ENCODE peak calls at places on chromosome 13, in four cellular contexts. One of them, this sample, is unnamed.

GRCh38 chr13:101838305-101838835 is 385.9 kb downstream of the ITGBL1 start:
- DNase-seq in PC-3: peak
- DNase-seq in uterus: no peak
- DNase-seq in esophagus muscularis mucosa: no peak
- DNase-seq in this sample: no peak

GRCh38 chr13:48586591-48587103 is 53.8 kb upstream of the RCBTB2 start:
- DNase-seq in uterus: peak
- DNase-seq in esophagus muscularis mucosa: peak
- DNase-seq in PC-3: no peak
- DNase-seq in this sample: peak

GRCh38 chr13:48562296-48563066 is 29.6 kb upstream of the RCBTB2 start:
- DNase-seq in esophagus muscularis mucosa: peak
- DNase-seq in PC-3: peak
- DNase-seq in uterus: no peak
- DNase-seq in this sample: no peak

GRCh38 chr13:109096101-109096500 is 466.7 kb downstream of the MYO16 start:
- DNase-seq in uterus: no peak
- DNase-seq in esophagus muscularis mucosa: no peak
- DNase-seq in PC-3: no peak
- DNase-seq in this sample: no peak

GRCh38 chr13:113544896-113545295 is 39.7 kb upstream of the TFDP1 start:
- DNase-seq in uterus: peak
- DNase-seq in PC-3: no peak
- DNase-seq in esophagus muscularis mucosa: no peak
- DNase-seq in this sample: no peak

GRCh38 chr13:46341112-46341711 is 45.8 kb downstream of the RUBCNL start:
- DNase-seq in esophagus muscularis mucosa: no peak
- DNase-seq in uterus: no peak
- DNase-seq in PC-3: peak
- DNase-seq in this sample: no peak

GRCh38 chr13:48233097-48233885 is at the start of gene ITM2B:
- DNase-seq in esophagus muscularis mucosa: no peak
- DNase-seq in uterus: no peak
- DNase-seq in PC-3: peak
- DNase-seq in this sample: peak

GRCh38 chr13:42720116-42720857 is 61.1 kb upstream of the FAM216B start:
- DNase-seq in PC-3: peak
- DNase-seq in uterus: peak
- DNase-seq in esophagus muscularis mucosa: no peak
- DNase-seq in this sample: no peak

GRCh38 chr13:46803586-46803985 is 6.6 kb upstream of the ESD start:
- DNase-seq in esophagus muscularis mucosa: no peak
- DNase-seq in uterus: no peak
- DNase-seq in PC-3: no peak
- DNase-seq in this sample: no peak

GRCh38 chr13:39946769-39947168 is 291.3 kb downstream of the COG6 start:
- DNase-seq in PC-3: no peak
- DNase-seq in esophagus muscularis mucosa: no peak
- DNase-seq in uterus: no peak
- DNase-seq in this sample: no peak

GRCh38 chr13:51262501-51263211 is 40.5 kb downstream of the FAM124A start:
- DNase-seq in esophagus muscularis mucosa: no peak
- DNase-seq in PC-3: no peak
- DNase-seq in uterus: no peak
- DNase-seq in this sample: no peak

GRCh38 chr13:45301263-45301662 is 39.7 kb downstream of the TPT1 start:
- DNase-seq in uterus: no peak
- DNase-seq in esophagus muscularis mucosa: no peak
- DNase-seq in PC-3: no peak
- DNase-seq in this sample: no peak

GRCh38 chr13:97856001-97856675 is 97.3 kb upstream of the IPO5 start:
- DNase-seq in esophagus muscularis mucosa: peak
- DNase-seq in PC-3: no peak
- DNase-seq in uterus: peak
- DNase-seq in this sample: no peak

GRCh38 chr13:39417643-39418042 is 185.3 kb downstream of the LHFPL6 start:
- DNase-seq in PC-3: peak
- DNase-seq in esophagus muscularis mucosa: no peak
- DNase-seq in uterus: no peak
- DNase-seq in this sample: no peak

GRCh38 chr13:75357576-75358295 is 124.2 kb downstream of the TBC1D4 start:
- DNase-seq in PC-3: peak
- DNase-seq in uterus: no peak
- DNase-seq in esophagus muscularis mucosa: no peak
- DNase-seq in this sample: no peak

GRCh38 chr13:75352641-75353327 is 129.2 kb downstream of the TBC1D4 start:
- DNase-seq in uterus: no peak
- DNase-seq in PC-3: no peak
- DNase-seq in esophagus muscularis mucosa: no peak
- DNase-seq in this sample: no peak

GRCh38 chr13:75356426-75356825 is 125.5 kb downstream of the TBC1D4 start:
- DNase-seq in uterus: no peak
- DNase-seq in esophagus muscularis mucosa: no peak
- DNase-seq in PC-3: no peak
- DNase-seq in this sample: no peak

GRCh38 chr13:75353786-75354193 is 128.2 kb downstream of the TBC1D4 start:
- DNase-seq in uterus: no peak
- DNase-seq in PC-3: no peak
- DNase-seq in esophagus muscularis mucosa: no peak
- DNase-seq in this sample: no peak

DNA sequence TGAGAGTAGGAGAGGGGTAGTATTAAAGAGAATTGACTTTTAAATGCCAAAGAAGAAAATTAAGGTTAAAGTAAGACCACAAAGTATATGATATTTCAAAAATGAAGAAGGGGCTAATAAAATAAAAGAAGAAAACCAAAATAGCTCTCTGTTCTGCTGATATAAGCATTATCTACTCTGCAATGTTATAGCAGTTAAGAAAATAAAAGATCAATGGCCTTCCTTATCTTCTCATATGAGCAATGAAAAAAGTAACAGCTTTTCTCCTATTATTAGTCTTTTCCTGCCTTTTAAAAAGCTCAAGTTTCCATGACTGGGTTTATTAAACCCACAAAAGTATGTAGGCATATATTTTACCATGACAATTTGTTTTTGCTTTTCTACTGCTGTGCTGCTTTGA is 126.4 kb downstream of the TBC1D4 start:
- DNase-seq in PC-3: no peak
- DNase-seq in uterus: no peak
- DNase-seq in esophagus muscularis mucosa: no peak
- DNase-seq in this sample: no peak
- H3K27ac ChIP-seq in PC-3: no peak
- H3K27ac ChIP-seq in uterus: no peak
- H3K27ac ChIP-seq in esophagus muscularis mucosa: no peak
- H3K27ac ChIP-seq in this sample: no peak

DNA sequence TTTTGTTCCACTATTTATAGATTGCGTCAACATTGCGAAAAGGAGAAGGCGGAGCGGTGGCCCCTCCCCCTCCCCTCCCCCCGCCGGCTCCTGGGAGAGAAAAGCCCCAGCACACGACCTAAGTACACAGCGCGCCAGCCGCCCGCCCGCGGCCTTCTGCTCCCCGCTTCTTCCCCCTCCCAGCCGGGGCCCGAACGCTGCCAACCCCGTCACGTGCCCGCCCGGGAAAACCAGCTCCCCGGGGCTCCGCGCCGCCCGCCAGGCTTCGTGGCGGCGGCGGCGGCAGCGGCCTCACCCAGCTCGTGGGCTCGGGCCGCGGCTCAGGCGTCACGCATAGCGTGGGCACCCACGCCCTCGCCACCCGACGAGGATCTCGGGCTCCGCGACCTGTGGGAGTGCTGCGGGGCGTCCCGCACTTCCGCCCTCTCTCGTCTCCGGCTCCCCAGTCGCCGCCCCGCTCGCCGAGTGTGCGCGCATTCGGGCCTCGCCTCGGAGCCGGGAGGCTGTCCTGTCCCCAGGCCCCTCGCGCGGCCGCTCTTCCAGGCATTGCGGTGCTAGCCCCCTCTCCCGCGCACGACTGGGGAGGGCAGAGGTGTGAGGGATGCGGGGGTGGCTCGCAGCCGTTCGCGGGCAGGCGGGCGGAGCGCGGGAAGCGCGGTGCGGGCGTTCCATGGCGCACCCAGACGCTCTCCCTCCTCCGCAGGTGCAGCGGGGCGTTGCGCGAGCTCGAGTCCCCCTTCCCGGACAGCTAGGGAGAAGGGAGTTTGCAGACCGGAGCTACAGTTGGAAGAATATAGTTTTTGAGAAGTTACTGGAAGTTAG is 110.5 kb downstream of the KCNRG start:
- DNase-seq in uterus: peak
- DNase-seq in esophagus muscularis mucosa: peak
- DNase-seq in PC-3: peak
- DNase-seq in this sample: peak
- H3K27ac ChIP-seq in uterus: peak
- H3K27ac ChIP-seq in esophagus muscularis mucosa: peak
- H3K27ac ChIP-seq in PC-3: peak
- H3K27ac ChIP-seq in this sample: peak

GRCh38 chr13:20994441-20994821 is 67.0 kb downstream of the LATS2 start:
- DNase-seq in uterus: no peak
- DNase-seq in esophagus muscularis mucosa: no peak
- DNase-seq in PC-3: no peak
- DNase-seq in this sample: no peak
- H3K27ac ChIP-seq in uterus: no peak
- H3K27ac ChIP-seq in esophagus muscularis mucosa: no peak
- H3K27ac ChIP-seq in PC-3: no peak
- H3K27ac ChIP-seq in this sample: no peak

GRCh38 chr13:35763060-35763804 is 286.7 kb upstream of the MAB21L1 start:
- DNase-seq in PC-3: no peak
- DNase-seq in esophagus muscularis mucosa: no peak
- DNase-seq in uterus: no peak
- DNase-seq in this sample: no peak
- H3K27ac ChIP-seq in PC-3: no peak
- H3K27ac ChIP-seq in esophagus muscularis mucosa: no peak
- H3K27ac ChIP-seq in uterus: no peak
- H3K27ac ChIP-seq in this sample: no peak

GRCh38 chr13:111248822-111249221 is 71.6 kb upstream of the TEX29 start:
- DNase-seq in esophagus muscularis mucosa: peak
- DNase-seq in uterus: no peak
- DNase-seq in PC-3: no peak
- DNase-seq in this sample: no peak
- H3K27ac ChIP-seq in esophagus muscularis mucosa: no peak
- H3K27ac ChIP-seq in uterus: no peak
- H3K27ac ChIP-seq in PC-3: no peak
- H3K27ac ChIP-seq in this sample: no peak

DNA sequence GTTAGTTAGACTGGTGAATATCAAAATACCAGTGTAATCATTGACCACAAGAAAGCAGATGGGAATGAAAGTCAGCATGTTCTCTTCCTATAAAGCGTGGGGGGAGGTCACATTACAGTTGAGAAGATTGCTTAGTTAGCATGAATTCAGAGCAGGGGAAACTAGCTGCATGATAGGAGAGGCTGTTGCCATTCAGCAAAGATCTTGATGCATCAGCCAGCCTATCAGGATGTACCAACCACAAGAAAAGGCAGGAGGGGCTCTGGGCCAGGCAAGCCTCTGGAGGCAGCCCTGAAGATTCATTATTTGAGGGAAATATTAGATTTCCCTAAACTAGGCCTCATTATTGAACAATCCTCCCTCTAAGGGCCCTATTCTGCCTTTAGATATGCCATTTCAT is 5.0 kb upstream of the MTMR6 start:
- DNase-seq in esophagus muscularis mucosa: no peak
- DNase-seq in uterus: no peak
- DNase-seq in PC-3: peak
- DNase-seq in this sample: no peak
- H3K27ac ChIP-seq in esophagus muscularis mucosa: no peak
- H3K27ac ChIP-seq in uterus: no peak
- H3K27ac ChIP-seq in PC-3: no peak
- H3K27ac ChIP-seq in this sample: no peak

GRCh38 chr13:27810461-27810860 is 18.2 kb downstream of the GSX1 start:
- DNase-seq in esophagus muscularis mucosa: no peak
- DNase-seq in PC-3: peak
- DNase-seq in uterus: no peak
- DNase-seq in this sample: no peak

GRCh38 chr13:27813826-27814225 is 21.5 kb downstream of the GSX1 start:
- DNase-seq in esophagus muscularis mucosa: no peak
- DNase-seq in uterus: no peak
- DNase-seq in PC-3: no peak
- DNase-seq in this sample: no peak

GRCh38 chr13:27808866-27809546 is 16.7 kb downstream of the GSX1 start:
- DNase-seq in uterus: no peak
- DNase-seq in esophagus muscularis mucosa: no peak
- DNase-seq in PC-3: peak
- DNase-seq in this sample: no peak

GRCh38 chr13:27806744-27807387 is 14.6 kb downstream of the GSX1 start:
- DNase-seq in uterus: no peak
- DNase-seq in esophagus muscularis mucosa: no peak
- DNase-seq in PC-3: no peak
- DNase-seq in this sample: no peak

GRCh38 chr13:27810009-27810408 is 17.7 kb downstream of the GSX1 start:
- DNase-seq in uterus: no peak
- DNase-seq in esophagus muscularis mucosa: no peak
- DNase-seq in PC-3: no peak
- DNase-seq in this sample: no peak
- H3K27ac ChIP-seq in uterus: no peak
- H3K27ac ChIP-seq in esophagus muscularis mucosa: no peak
- H3K27ac ChIP-seq in PC-3: peak
- H3K27ac ChIP-seq in this sample: no peak

GRCh38 chr13:32969516-32969941 is 46.7 kb upstream of the KL start:
- DNase-seq in uterus: no peak
- DNase-seq in PC-3: no peak
- DNase-seq in esophagus muscularis mucosa: no peak
- DNase-seq in this sample: no peak
- H3K27ac ChIP-seq in uterus: peak
- H3K27ac ChIP-seq in PC-3: no peak
- H3K27ac ChIP-seq in esophagus muscularis mucosa: peak
- H3K27ac ChIP-seq in this sample: peak

GRCh38 chr13:105990256-105990958 is 545.1 kb downstream of the EFNB2 start:
- DNase-seq in PC-3: peak
- DNase-seq in esophagus muscularis mucosa: peak
- DNase-seq in uterus: no peak
- DNase-seq in this sample: no peak

GRCh38 chr13:105994340-105994739 is 541.1 kb downstream of the EFNB2 start:
- DNase-seq in PC-3: no peak
- DNase-seq in esophagus muscularis mucosa: peak
- DNase-seq in uterus: no peak
- DNase-seq in this sample: no peak

GRCh38 chr13:105996391-105997028 is 539.0 kb downstream of the EFNB2 start:
- DNase-seq in PC-3: no peak
- DNase-seq in uterus: no peak
- DNase-seq in esophagus muscularis mucosa: no peak
- DNase-seq in this sample: no peak

GRCh38 chr13:105991131-105991530 is 544.3 kb downstream of the EFNB2 start:
- DNase-seq in PC-3: no peak
- DNase-seq in uterus: no peak
- DNase-seq in esophagus muscularis mucosa: no peak
- DNase-seq in this sample: no peak

GRCh38 chr13:105991622-105992254 is 543.7 kb downstream of the EFNB2 start:
- DNase-seq in esophagus muscularis mucosa: peak
- DNase-seq in uterus: no peak
- DNase-seq in PC-3: peak
- DNase-seq in this sample: no peak
- H3K27ac ChIP-seq in esophagus muscularis mucosa: no peak
- H3K27ac ChIP-seq in uterus: no peak
- H3K27ac ChIP-seq in PC-3: peak
- H3K27ac ChIP-seq in this sample: no peak

GRCh38 chr13:75442736-75443234 is 39.2 kb downstream of the TBC1D4 start:
- DNase-seq in uterus: no peak
- DNase-seq in PC-3: no peak
- DNase-seq in esophagus muscularis mucosa: no peak
- DNase-seq in this sample: no peak
- H3K27ac ChIP-seq in uterus: no peak
- H3K27ac ChIP-seq in PC-3: no peak
- H3K27ac ChIP-seq in esophagus muscularis mucosa: no peak
- H3K27ac ChIP-seq in this sample: no peak

This sample was measured in caudate nucleus.